ENCODE peak calls at places on chromosomes 16 and 17, in six cellular contexts. O, Y, Z, Q, F and C are unnamed samples.

GRCh38 chr16:79210629-79211028 is 389.9 kb downstream of the MAF start:
- DNase-seq in O (no peak), Y (no peak), Z (no peak), Q (no peak), F (no peak), C (no peak)

GRCh38 chr16:82263456-82264159 is 93.6 kb upstream of the MPHOSPH6 start:
- DNase-seq in O (peak; percentile 37), Y (peak; percentile 72), Z (peak; percentile 20), Q (peak; percentile 29), F (peak; percentile 24), C (peak; percentile 50)

GRCh38 chr17:9414471-9414870 is 161.1 kb downstream of the STX8 start:
- DNase-seq in O (no peak), Y (no peak), Z (no peak), Q (no peak), F (no peak), C (no peak)

GRCh38 chr16:29909398-29909797 is 9.1 kb downstream of the ASPHD1 start:
- DNase-seq in O (no peak), Y (no peak), Z (no peak), Q (no peak), F (no peak), C (no peak)

GRCh38 chr17:7045492-7046126 is 1.7 kb upstream of the SLC16A11 start:
- DNase-seq in O (peak; percentile 52), Y (peak; percentile 55), Z (peak; percentile 64), Q (no peak), F (no peak), C (no peak)

GRCh38 chr16:16083421-16084156 is 134.2 kb downstream of the ABCC1 start:
- DNase-seq in O (peak; percentile 27), Y (no peak), Z (peak; percentile 17), Q (peak; percentile 5), F (no peak), C (no peak)

GRCh38 chr17:59804910-59805381 is 87.8 kb downstream of the TUBD1 start:
- DNase-seq in O (no peak), Y (no peak), Z (no peak), Q (no peak), F (no peak), C (no peak)

GRCh38 chr16:68636818-68637217 is 8.3 kb upstream of the CDH3 start:
- DNase-seq in O (no peak), Y (no peak), Z (peak; percentile 62), Q (no peak), F (no peak), C (no peak)

GRCh38 chr16:11087691-11088431 is 143.5 kb downstream of the CLEC16A start:
- DNase-seq in O (no peak), Y (no peak), Z (no peak), Q (peak; percentile 31), F (no peak), C (no peak)

GRCh38 chr17:62963296-62963695 is 2.7 kb upstream of the TANC2 start:
- DNase-seq in O (peak; percentile 94), Y (no peak), Z (peak; percentile 67), Q (no peak), F (no peak), C (no peak)

GRCh38 chr16:85270365-85270764 is 158.1 kb upstream of the CIBAR2 start:
- DNase-seq in O (no peak), Y (no peak), Z (no peak), Q (no peak), F (no peak), C (no peak)

GRCh38 chr16:12739738-12740137 is 63.9 kb downstream of the CPPED1 start:
- DNase-seq in O (no peak), Y (no peak), Z (no peak), Q (no peak), F (no peak), C (no peak)

GRCh38 chr17:31156326-31156725 is 61.5 kb downstream of the NF1 start:
- DNase-seq in O (no peak), Y (no peak), Z (no peak), Q (no peak), F (no peak), C (no peak)

GRCh38 chr16:83961591-83961990 is 6.5 kb upstream of the NECAB2 start:
- DNase-seq in O (no peak), Y (no peak), Z (no peak), Q (no peak), F (no peak), C (no peak)

GRCh38 chr17:2214047-2214717 is 89.4 kb downstream of the SMG6 start:
- DNase-seq in O (peak; percentile 51), Y (peak; percentile 80), Z (no peak), Q (no peak), F (peak; percentile 43), C (peak; percentile 80)

GRCh38 chr16:37511-37910 is 15.9 kb downstream of the POLR3K start:
- DNase-seq in O (no peak), Y (peak; percentile 20), Z (no peak), Q (no peak), F (no peak), C (no peak)

GRCh38 chr16:9098377-9099090 is 7.1 kb downstream of the HAPSTR1 start:
- DNase-seq in O (no peak), Y (no peak), Z (no peak), Q (no peak), F (no peak), C (no peak)

GRCh38 chr17:60392845-60393702 is 1.1 kb upstream of the USP32 start:
- DNase-seq in O (peak; percentile 36), Y (peak; percentile 39), Z (peak; percentile 52), Q (peak; percentile 6), F (no peak), C (no peak)

GRCh38 chr17:57578608-57578990 is 166.5 kb downstream of the CCDC182 start:
- DNase-seq in O (no peak), Y (no peak), Z (no peak), Q (no peak), F (no peak), C (no peak)

GRCh38 chr16:79599256-79599836 is 1.2 kb downstream of the MAF start:
- DNase-seq in O (no peak), Y (no peak), Z (peak; percentile 55), Q (peak; percentile 18), F (no peak), C (peak; percentile 81)

GRCh38 chr17:47720196-47720595 is 12.8 kb upstream of the TBX21 start:
- DNase-seq in O (no peak), Y (no peak), Z (no peak), Q (no peak), F (no peak), C (no peak)

GRCh38 chr16:69451166-69451565 is 26.7 kb downstream of the CYB5B start:
- DNase-seq in O (no peak), Y (no peak), Z (no peak), Q (no peak), F (no peak), C (no peak)